ENCODE peak calls at places on chromosomes 13 and 19, in eight cellular contexts. One of them, this sample, is unnamed. For H3K9me3, the result is how much of the 10 kb centered on the place peaks cover.

GRCh38 chr13:77857810-77858209 is 60.8 kb downstream of the EDNRB start:
- DNase-seq in right lobe of liver: no peak
- DNase-seq in tibial artery: no peak
- DNase-seq in psoas muscle: no peak
- DNase-seq in left ventricle myocardium inferior: no peak
- DNase-seq in IMR-90: peak
- DNase-seq in heart right ventricle: no peak
- DNase-seq in aorta: no peak
- DNase-seq in this sample: no peak

GRCh38 chr13:25247345-25247744 is 39.9 kb downstream of the MTMR6 start:
- DNase-seq in right lobe of liver: no peak
- DNase-seq in tibial artery: no peak
- DNase-seq in psoas muscle: no peak
- DNase-seq in left ventricle myocardium inferior: no peak
- DNase-seq in IMR-90: no peak
- DNase-seq in heart right ventricle: no peak
- DNase-seq in aorta: no peak
- DNase-seq in this sample: no peak

GRCh38 chr13:93561553-93561952 is 334.9 kb downstream of the GPC6 start:
- DNase-seq in right lobe of liver: no peak
- DNase-seq in tibial artery: no peak
- DNase-seq in psoas muscle: no peak
- DNase-seq in left ventricle myocardium inferior: no peak
- DNase-seq in IMR-90: no peak
- DNase-seq in heart right ventricle: no peak
- DNase-seq in aorta: no peak
- DNase-seq in this sample: no peak

GRCh38 chr13:99686157-99686572 is 184.9 kb downstream of the TM9SF2 start:
- DNase-seq in right lobe of liver: no peak
- DNase-seq in tibial artery: no peak
- DNase-seq in psoas muscle: no peak
- DNase-seq in left ventricle myocardium inferior: peak
- DNase-seq in IMR-90: peak
- DNase-seq in heart right ventricle: peak
- DNase-seq in aorta: no peak
- DNase-seq in this sample: peak

GRCh38 chr13:19057588-19058340 is 123.9 kb downstream of the TUBA3C start:
- DNase-seq in right lobe of liver: no peak
- DNase-seq in tibial artery: no peak
- DNase-seq in psoas muscle: no peak
- DNase-seq in left ventricle myocardium inferior: no peak
- DNase-seq in IMR-90: no peak
- DNase-seq in heart right ventricle: no peak
- DNase-seq in aorta: peak
- DNase-seq in this sample: no peak

GRCh38 chr19:1251233-1251502 is 2.8 kb downstream of the MIDN start:
- DNase-seq in right lobe of liver: no peak
- DNase-seq in tibial artery: peak
- DNase-seq in psoas muscle: peak
- DNase-seq in left ventricle myocardium inferior: no peak
- DNase-seq in IMR-90: peak
- DNase-seq in heart right ventricle: peak
- DNase-seq in aorta: peak
- DNase-seq in this sample: peak

GRCh38 chr19:18489627-18490184 is 32.2 kb downstream of the ELL start:
- DNase-seq in right lobe of liver: no peak
- DNase-seq in tibial artery: no peak
- DNase-seq in psoas muscle: no peak
- DNase-seq in left ventricle myocardium inferior: no peak
- DNase-seq in IMR-90: no peak
- DNase-seq in heart right ventricle: no peak
- DNase-seq in aorta: no peak
- DNase-seq in this sample: no peak

GRCh38 chr13:75724742-75725504 is 88.8 kb downstream of the LMO7 start:
- DNase-seq in right lobe of liver: no peak
- DNase-seq in tibial artery: no peak
- DNase-seq in psoas muscle: no peak
- DNase-seq in left ventricle myocardium inferior: no peak
- DNase-seq in IMR-90: no peak
- DNase-seq in heart right ventricle: no peak
- DNase-seq in aorta: no peak
- DNase-seq in this sample: no peak

GRCh38 chr13:39682788-39683187 is 27.3 kb downstream of the COG6 start:
- DNase-seq in right lobe of liver: no peak
- DNase-seq in tibial artery: no peak
- DNase-seq in psoas muscle: no peak
- DNase-seq in left ventricle myocardium inferior: no peak
- DNase-seq in IMR-90: no peak
- DNase-seq in heart right ventricle: no peak
- DNase-seq in aorta: no peak
- DNase-seq in this sample: no peak

GRCh38 chr13:105105471-105105870 is 1430.0 kb downstream of the EFNB2 start:
- DNase-seq in right lobe of liver: no peak
- DNase-seq in tibial artery: no peak
- DNase-seq in psoas muscle: no peak
- DNase-seq in left ventricle myocardium inferior: no peak
- DNase-seq in IMR-90: no peak
- DNase-seq in heart right ventricle: no peak
- DNase-seq in aorta: no peak
- DNase-seq in this sample: no peak

GRCh38 chr13:113836917-113837553 is 26.8 kb downstream of the GAS6 start:
- DNase-seq in right lobe of liver: peak
- DNase-seq in tibial artery: peak
- DNase-seq in psoas muscle: peak
- DNase-seq in left ventricle myocardium inferior: peak
- DNase-seq in IMR-90: peak
- DNase-seq in heart right ventricle: peak
- DNase-seq in aorta: no peak
- DNase-seq in this sample: peak

GRCh38 chr13:86282450-86282849 is 483.2 kb upstream of the SLITRK6 start:
- DNase-seq in right lobe of liver: no peak
- DNase-seq in tibial artery: no peak
- DNase-seq in psoas muscle: no peak
- DNase-seq in left ventricle myocardium inferior: no peak
- DNase-seq in IMR-90: no peak
- DNase-seq in heart right ventricle: no peak
- DNase-seq in aorta: no peak
- DNase-seq in this sample: no peak

GRCh38 chr19:10286803-10287737 is at the start of gene ICAM4:
- DNase-seq in right lobe of liver: peak
- DNase-seq in tibial artery: peak
- DNase-seq in psoas muscle: peak
- DNase-seq in left ventricle myocardium inferior: peak
- DNase-seq in IMR-90: peak
- DNase-seq in heart right ventricle: peak
- DNase-seq in aorta: no peak
- DNase-seq in this sample: no peak

GRCh38 chr13:37014609-37015008 is 14.0 kb downstream of the EXOSC8 start:
- DNase-seq in right lobe of liver: no peak
- DNase-seq in tibial artery: no peak
- DNase-seq in psoas muscle: no peak
- DNase-seq in left ventricle myocardium inferior: no peak
- DNase-seq in IMR-90: peak
- DNase-seq in heart right ventricle: no peak
- DNase-seq in aorta: no peak
- DNase-seq in this sample: no peak

GRCh38 chr13:24392972-24393371 is 83.6 kb downstream of the C1QTNF9 start:
- DNase-seq in right lobe of liver: no peak
- DNase-seq in tibial artery: no peak
- DNase-seq in psoas muscle: no peak
- DNase-seq in left ventricle myocardium inferior: no peak
- DNase-seq in IMR-90: no peak
- DNase-seq in heart right ventricle: no peak
- DNase-seq in aorta: no peak
- DNase-seq in this sample: no peak

GRCh38 chr13:99540530-99540929 is 39.3 kb downstream of the TM9SF2 start:
- DNase-seq in right lobe of liver: no peak
- DNase-seq in tibial artery: no peak
- DNase-seq in psoas muscle: no peak
- DNase-seq in left ventricle myocardium inferior: no peak
- DNase-seq in IMR-90: no peak
- DNase-seq in heart right ventricle: no peak
- DNase-seq in aorta: no peak
- DNase-seq in this sample: no peak

GRCh38 chr13:71213252-71213821 is 653.7 kb downstream of the DACH1 start:
- DNase-seq in right lobe of liver: no peak
- DNase-seq in tibial artery: no peak
- DNase-seq in psoas muscle: no peak
- DNase-seq in left ventricle myocardium inferior: no peak
- DNase-seq in IMR-90: no peak
- DNase-seq in heart right ventricle: no peak
- DNase-seq in aorta: no peak
- DNase-seq in this sample: no peak

GRCh38 chr13:21011378-21011777 is 50.0 kb downstream of the LATS2 start:
- DNase-seq in right lobe of liver: no peak
- DNase-seq in tibial artery: no peak
- DNase-seq in psoas muscle: no peak
- DNase-seq in left ventricle myocardium inferior: no peak
- DNase-seq in IMR-90: no peak
- DNase-seq in heart right ventricle: no peak
- DNase-seq in aorta: no peak
- DNase-seq in this sample: no peak

GRCh38 chr19:18519962-18520847 is 1.7 kb downstream of the ELL start:
- DNase-seq in right lobe of liver: peak
- DNase-seq in tibial artery: peak
- DNase-seq in psoas muscle: peak
- DNase-seq in left ventricle myocardium inferior: peak
- DNase-seq in IMR-90: peak
- DNase-seq in heart right ventricle: peak
- DNase-seq in aorta: peak
- DNase-seq in this sample: peak

GRCh38 chr19:3365447-3366103 is 808 bp upstream of the NFIC start:
- DNase-seq in right lobe of liver: no peak
- DNase-seq in tibial artery: peak
- DNase-seq in psoas muscle: peak
- DNase-seq in left ventricle myocardium inferior: peak
- DNase-seq in IMR-90: peak
- DNase-seq in heart right ventricle: peak
- DNase-seq in aorta: peak
- DNase-seq in this sample: peak

GRCh38 chr19:54335164-54335563 is 3.8 kb downstream of the LILRA4 start:
- DNase-seq in right lobe of liver: no peak
- DNase-seq in tibial artery: no peak
- DNase-seq in psoas muscle: no peak
- DNase-seq in left ventricle myocardium inferior: no peak
- DNase-seq in IMR-90: no peak
- DNase-seq in heart right ventricle: no peak
- DNase-seq in aorta: no peak
- DNase-seq in this sample: no peak
- H3K4me3 ChIP-seq in right lobe of liver: no peak
- H3K4me3 ChIP-seq in tibial artery: no peak
- H3K4me3 ChIP-seq in psoas muscle: no peak
- H3K4me3 ChIP-seq in left ventricle myocardium inferior: no peak
- H3K4me3 ChIP-seq in IMR-90: no peak
- H3K4me3 ChIP-seq in heart right ventricle: peak
- H3K4me3 ChIP-seq in aorta: no peak
- H3K4me3 ChIP-seq in this sample: no peak

GRCh38 chr13:50917572-50917971 is 8.0 kb downstream of the RNASEH2B start:
- DNase-seq in right lobe of liver: no peak
- DNase-seq in tibial artery: no peak
- DNase-seq in psoas muscle: no peak
- DNase-seq in left ventricle myocardium inferior: no peak
- DNase-seq in IMR-90: no peak
- DNase-seq in heart right ventricle: no peak
- DNase-seq in aorta: no peak
- DNase-seq in this sample: no peak

GRCh38 chr13:50921706-50922105 is 12.1 kb downstream of the RNASEH2B start:
- DNase-seq in right lobe of liver: no peak
- DNase-seq in tibial artery: no peak
- DNase-seq in psoas muscle: no peak
- DNase-seq in left ventricle myocardium inferior: no peak
- DNase-seq in IMR-90: no peak
- DNase-seq in heart right ventricle: no peak
- DNase-seq in aorta: no peak
- DNase-seq in this sample: no peak

GRCh38 chr13:50915562-50915961 is 6.0 kb downstream of the RNASEH2B start:
- DNase-seq in right lobe of liver: no peak
- DNase-seq in tibial artery: no peak
- DNase-seq in psoas muscle: no peak
- DNase-seq in left ventricle myocardium inferior: no peak
- DNase-seq in IMR-90: no peak
- DNase-seq in heart right ventricle: no peak
- DNase-seq in aorta: no peak
- DNase-seq in this sample: no peak

GRCh38 chr13:50916701-50917184 is 7.2 kb downstream of the RNASEH2B start:
- DNase-seq in right lobe of liver: peak
- DNase-seq in tibial artery: peak
- DNase-seq in psoas muscle: no peak
- DNase-seq in left ventricle myocardium inferior: peak
- DNase-seq in IMR-90: no peak
- DNase-seq in heart right ventricle: peak
- DNase-seq in aorta: no peak
- DNase-seq in this sample: no peak

GRCh38 chr13:50919291-50919690 is 9.7 kb downstream of the RNASEH2B start:
- DNase-seq in right lobe of liver: no peak
- DNase-seq in tibial artery: no peak
- DNase-seq in psoas muscle: no peak
- DNase-seq in left ventricle myocardium inferior: no peak
- DNase-seq in IMR-90: peak
- DNase-seq in heart right ventricle: no peak
- DNase-seq in aorta: no peak
- DNase-seq in this sample: no peak
- H3K9me3 ChIP-seq in right lobe of liver: under half
- H3K9me3 ChIP-seq in tibial artery: under half
- H3K9me3 ChIP-seq in psoas muscle: under half
- H3K9me3 ChIP-seq in left ventricle myocardium inferior: under half
- H3K9me3 ChIP-seq in IMR-90: under half
- H3K9me3 ChIP-seq in heart right ventricle: under half
- H3K9me3 ChIP-seq in aorta: under half
- H3K9me3 ChIP-seq in this sample: under half

GRCh38 chr19:53991224-53992113 is at the start of gene CACNG6:
- DNase-seq in right lobe of liver: no peak
- DNase-seq in tibial artery: no peak
- DNase-seq in psoas muscle: peak
- DNase-seq in left ventricle myocardium inferior: no peak
- DNase-seq in IMR-90: no peak
- DNase-seq in heart right ventricle: no peak
- DNase-seq in aorta: no peak
- DNase-seq in this sample: peak
- H3K4me3 ChIP-seq in right lobe of liver: no peak
- H3K4me3 ChIP-seq in tibial artery: peak
- H3K4me3 ChIP-seq in psoas muscle: peak
- H3K4me3 ChIP-seq in left ventricle myocardium inferior: peak
- H3K4me3 ChIP-seq in IMR-90: peak
- H3K4me3 ChIP-seq in heart right ventricle: peak
- H3K4me3 ChIP-seq in aorta: no peak
- H3K4me3 ChIP-seq in this sample: no peak

GRCh38 chr19:55802281-55802680 is 29.5 kb downstream of the NLRP11 start:
- DNase-seq in right lobe of liver: no peak
- DNase-seq in tibial artery: no peak
- DNase-seq in psoas muscle: no peak
- DNase-seq in left ventricle myocardium inferior: no peak
- DNase-seq in IMR-90: no peak
- DNase-seq in heart right ventricle: no peak
- DNase-seq in aorta: no peak
- DNase-seq in this sample: no peak

DNA sequence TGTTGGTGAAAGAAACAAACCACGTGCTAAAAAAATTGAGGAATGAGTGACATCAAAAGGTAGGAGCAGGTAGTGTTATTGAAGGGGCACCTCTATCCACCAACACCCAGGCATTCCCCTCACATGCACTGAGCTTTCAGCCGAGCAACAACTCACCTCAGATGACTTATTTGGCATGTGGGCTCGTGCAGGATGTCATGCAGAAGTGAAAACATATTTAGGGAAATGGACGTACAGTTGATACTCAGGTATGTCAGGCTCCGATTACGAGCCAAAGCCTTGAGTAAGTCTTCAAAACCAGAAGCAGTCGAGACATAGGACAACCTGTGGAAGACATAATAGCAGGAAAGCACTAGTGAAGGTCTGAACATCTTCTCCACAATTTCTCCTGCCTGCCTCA is 30.4 kb downstream of the NLRP11 start:
- DNase-seq in right lobe of liver: no peak
- DNase-seq in tibial artery: no peak
- DNase-seq in psoas muscle: no peak
- DNase-seq in left ventricle myocardium inferior: no peak
- DNase-seq in IMR-90: no peak
- DNase-seq in heart right ventricle: no peak
- DNase-seq in aorta: no peak
- DNase-seq in this sample: no peak
- H3K9me3 ChIP-seq in right lobe of liver: under half
- H3K9me3 ChIP-seq in tibial artery: under half
- H3K9me3 ChIP-seq in psoas muscle: under half
- H3K9me3 ChIP-seq in left ventricle myocardium inferior: under half
- H3K9me3 ChIP-seq in IMR-90: under half
- H3K9me3 ChIP-seq in heart right ventricle: under half
- H3K9me3 ChIP-seq in aorta: under half
- H3K9me3 ChIP-seq in this sample: under half